ENCODE peak calls at places on chromosomes 5 and 9, in four cellular contexts. G is GM12878, J is HepG2, A is H1. T is an unnamed sample.

GRCh38 chr9:129321511-129322021 is 143.5 kb upstream of the IER5L start:
- DNase-seq in A (no peak), J (no peak), G (no peak), T (no peak)

GRCh38 chr5:179376701-179377420 is 31.6 kb upstream of the ADAMTS2 start:
- DNase-seq in G (no peak), A (no peak), J (no peak), T (no peak)

GRCh38 chr5:37721447-37721871 is 118.4 kb downstream of the GDNF start:
- DNase-seq in J (no peak), G (peak; percentile 41), A (no peak), T (no peak)

GRCh38 chr5:95081500-95082355 is 203.2 kb downstream of the MCTP1 start:
- DNase-seq in G (peak; percentile 89), A (no peak), J (peak; percentile 9), T (peak; percentile 25)

GRCh38 chr5:141951341-141951781 is 6.6 kb downstream of the PCDH12 start:
- DNase-seq in G (no peak), J (no peak), A (peak; percentile 82), T (no peak)

GRCh38 chr5:68007446-68007845 is 208.1 kb upstream of the PIK3R1 start:
- DNase-seq in G (no peak), A (no peak), J (peak; percentile 2), T (no peak)

GRCh38 chr9:136860933-136861873 is 4.9 kb downstream of the EDF1 start:
- DNase-seq in G (no peak), A (peak; percentile 42), J (no peak), T (no peak)

GRCh38 chr5:30809907-30810306 is 383.6 kb upstream of the CDH6 start:
- DNase-seq in G (no peak), A (no peak), J (no peak), T (no peak)

GRCh38 chr9:113650207-113651131 is 186.9 kb downstream of the RGS3 start:
- DNase-seq in G (no peak), J (peak; percentile 94), A (no peak), T (no peak)

GRCh38 chr9:463455-464125 is 248.9 kb downstream of the DOCK8 start:
- DNase-seq in J (peak; percentile 47), G (no peak), A (no peak), T (no peak)

GRCh38 chr9:132412089-132412488 is 2.1 kb downstream of the CFAP77 start:
- DNase-seq in A (peak; percentile 69), J (peak; percentile 10), G (no peak), T (no peak)

GRCh38 chr5:57410374-57411320 is 72.0 kb downstream of the ACTBL2 start:
- DNase-seq in A (no peak), G (no peak), J (no peak), T (no peak)

GRCh38 chr5:57413145-57413544 is 69.5 kb downstream of the ACTBL2 start:
- DNase-seq in J (no peak), A (no peak), G (no peak), T (no peak)

GRCh38 chr5:57414857-57415256 is 67.8 kb downstream of the ACTBL2 start:
- DNase-seq in A (no peak), G (no peak), J (no peak), T (no peak)

GRCh38 chr5:57412680-57413079 is 69.9 kb downstream of the ACTBL2 start:
- DNase-seq in J (no peak), A (no peak), G (no peak), T (no peak)

DNA sequence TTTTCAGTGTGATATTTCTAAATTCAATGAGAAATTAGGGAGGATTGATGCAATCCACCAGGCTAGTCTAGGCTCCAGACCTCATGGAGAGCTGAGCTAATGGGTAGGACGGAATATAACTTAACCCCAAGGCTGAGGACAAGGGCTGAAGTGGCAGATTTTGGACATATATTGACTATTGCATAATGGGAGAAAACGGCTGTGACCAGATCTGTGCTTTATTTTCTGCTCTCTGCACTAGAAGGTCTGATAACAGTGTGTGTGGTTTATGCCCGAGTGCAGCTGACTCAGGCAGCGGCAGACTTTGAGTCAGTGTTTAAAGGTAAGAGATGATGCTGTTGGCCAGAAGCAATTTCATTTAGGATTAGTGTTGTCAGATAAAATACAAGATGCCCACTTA is 70.6 kb downstream of the ACTBL2 start:
- DNase-seq in J (no peak), G (no peak), A (no peak), T (no peak)
- H3K4me1 ChIP-seq in J (no peaks in the 10 kb centered on the region), G (no peaks in the 10 kb centered on the region), A (no peaks in the 10 kb centered on the region), T (no peaks in the 10 kb centered on the region)

DNA sequence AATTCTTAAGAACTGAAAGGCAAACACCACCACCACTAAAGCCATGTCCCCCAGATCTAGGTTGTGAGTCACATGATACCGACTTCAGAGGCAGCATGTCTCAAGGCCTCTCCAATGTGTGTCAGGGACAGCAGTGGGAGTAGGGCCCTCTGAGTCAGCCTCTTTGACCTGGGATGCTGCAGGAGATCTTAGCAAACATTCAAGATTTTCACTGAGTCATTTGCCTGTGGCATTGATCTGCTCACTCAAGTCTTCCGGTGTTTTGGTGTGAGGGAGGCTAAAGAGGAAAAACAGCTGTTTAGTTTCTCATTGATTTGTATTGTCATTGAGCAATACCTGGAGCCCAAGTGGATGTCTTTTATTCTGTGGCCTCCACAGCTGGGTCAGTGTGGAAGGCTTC is 36.1 kb downstream of the TMC1 start:
- DNase-seq in J (peak; percentile 59), G (no peak), A (no peak), T (peak; percentile 43)
- TF ChIP-seq SUZ12 in J (no peak), G (no peak), A (no peak), T (no peak)

GRCh38 chr9:131271506-131271931 is 4.8 kb downstream of the FAM78A start:
- DNase-seq in A (no peak), J (no peak), G (no peak), T (no peak)
- H3K4me1 ChIP-seq in A (peaks cover 15% of the 10 kb centered on the region), J (peaks cover 77% of the 10 kb centered on the region), G (peaks cover 45% of the 10 kb centered on the region), T (peaks cover 20% of the 10 kb centered on the region)

DNA sequence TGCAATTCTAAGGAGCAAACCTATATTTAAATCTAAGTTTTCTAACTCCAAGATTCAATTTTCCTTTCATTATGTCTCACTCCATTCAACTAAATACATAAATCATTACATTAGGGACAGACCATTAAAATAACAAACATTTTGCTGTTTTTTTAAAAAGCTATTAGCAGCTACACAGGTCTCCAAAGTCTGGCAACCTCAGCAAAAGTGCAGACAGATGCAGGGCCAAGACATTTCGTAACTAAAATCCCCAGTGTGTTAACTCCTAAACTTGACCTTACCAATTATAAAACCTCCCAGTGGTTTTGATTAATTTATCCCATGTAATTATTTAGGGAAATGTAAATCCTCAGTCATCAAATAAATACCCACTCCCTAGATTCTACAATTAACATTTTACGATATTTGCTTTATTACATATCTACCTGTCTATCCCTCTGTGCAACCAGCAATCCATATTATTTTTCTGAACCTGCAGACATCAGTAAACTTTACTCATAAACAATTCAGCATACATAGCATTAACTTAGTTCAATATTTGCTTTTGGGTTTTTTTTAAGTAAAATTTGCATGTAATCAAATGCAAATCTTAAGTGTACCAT is 64.7 kb downstream of the RGS7BP start:
- DNase-seq in J (no peak), G (no peak), A (no peak), T (no peak)
- TF ChIP-seq SUZ12 in J (no peak), G (no peak), A (no peak), T (no peak)

GRCh38 chr5:17186271-17186670 is 31.2 kb upstream of the BASP1 start:
- DNase-seq in A (no peak), G (no peak), J (no peak), T (no peak)
- H3K4me1 ChIP-seq in A (no peaks in the 10 kb centered on the region), G (no peaks in the 10 kb centered on the region), J (no peaks in the 10 kb centered on the region), T (no peaks in the 10 kb centered on the region)

T was measured in NT2/D1.